ENCODE peak calls at places on chromosomes 7 and 10, in four cellular contexts. C is H9, D is mesendoderm, J is H1. V is an unnamed sample.

GRCh38 chr7:28708458-28708951 is 249.6 kb downstream of the TRIL start:
- DNase-seq in D (peak), J (no peak), C (no peak), V (no peak)

GRCh38 chr10:125164421-125164820 is 4.1 kb upstream of the CTBP2 start:
- DNase-seq in C (no peak), D (no peak), J (no peak), V (no peak)

GRCh38 chr7:21338728-21339164 is 89.1 kb upstream of the SP4 start:
- DNase-seq in J (no peak), D (no peak), C (no peak), V (no peak)

GRCh38 chr7:117014673-117015133 is 61.4 kb downstream of the ST7 start:
- DNase-seq in J (no peak), D (peak), C (no peak), V (peak)

GRCh38 chr7:158252837-158253669 is 334.6 kb downstream of the PTPRN2 start:
- DNase-seq in D (no peak), C (peak), J (no peak), V (no peak)

GRCh38 chr10:79140083-79140793 is 71.5 kb downstream of the ZMIZ1 start:
- DNase-seq in C (no peak), J (no peak), D (no peak), V (no peak)

GRCh38 chr10:58453098-58453497 is 59.6 kb upstream of the BICC1 start:
- DNase-seq in C (no peak), J (no peak), D (no peak), V (no peak)

GRCh38 chr10:72140174-72140573 is 51.8 kb upstream of the SPOCK2 start:
- DNase-seq in D (no peak), C (no peak), J (no peak), V (no peak)

GRCh38 chr10:11489591-11489990 is 121.9 kb downstream of the USP6NL start:
- DNase-seq in D (no peak), J (no peak), C (no peak), V (no peak)

GRCh38 chr7:70673833-70674232 is 458.1 kb upstream of the GALNT17 start:
- DNase-seq in D (peak), C (no peak), J (no peak), V (no peak)

GRCh38 chr7:153084283-153084682 is 324.7 kb downstream of the ACTR3B start:
- DNase-seq in J (no peak), C (no peak), D (no peak), V (no peak)

DNA sequence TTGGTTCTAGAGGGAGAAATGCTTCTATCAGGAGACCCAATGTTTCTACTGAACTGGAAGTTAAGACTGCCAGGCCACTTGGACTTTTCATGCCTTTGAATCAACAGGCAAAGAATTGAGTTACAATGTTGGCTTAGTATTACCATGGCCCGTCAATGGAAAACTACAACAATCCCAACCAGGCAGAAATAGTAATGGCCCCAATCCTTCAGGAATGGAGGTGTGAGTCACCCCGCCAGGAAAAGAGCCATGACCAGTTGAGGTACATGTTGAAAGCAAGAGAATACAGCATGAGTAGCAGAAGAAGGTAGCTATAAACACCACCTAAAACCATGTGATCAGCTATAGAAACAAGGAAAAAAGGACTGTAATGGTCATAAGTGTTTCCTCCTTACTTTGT is 101.9 kb downstream of the DGKB start:
- DNase-seq in D (no peak), C (no peak), J (no peak), V (no peak)
- H4K5ac ChIP-seq in D (no peak), C (no peak), J (no peak), V (no peak)

GRCh38 chr10:85642082-85642420 is 724.5 kb downstream of the GRID1 start:
- DNase-seq in C (no peak), J (no peak), D (no peak), V (no peak)
- H2BK5ac ChIP-seq in C (no peak), J (no peak), D (no peak), V (no peak)

GRCh38 chr10:107548301-107548700 is 383.8 kb upstream of the SORCS1 start:
- DNase-seq in J (no peak), D (peak), C (peak), V (no peak)
- H4K5ac ChIP-seq in J (no peak), D (no peak), C (no peak), V (no peak)

GRCh38 chr7:3000566-3000965 is 43.1 kb downstream of the CARD11 start:
- DNase-seq in J (no peak), D (no peak), C (no peak), V (no peak)

GRCh38 chr7:3005257-3005656 is 38.4 kb downstream of the CARD11 start:
- DNase-seq in D (no peak), J (no peak), C (no peak), V (no peak)

GRCh38 chr7:3003936-3004335 is 39.7 kb downstream of the CARD11 start:
- DNase-seq in J (no peak), D (no peak), C (no peak), V (no peak)

GRCh38 chr7:2999078-2999500 is 44.6 kb downstream of the CARD11 start:
- DNase-seq in C (no peak), D (no peak), J (no peak), V (no peak)

GRCh38 chr7:3002631-3003030 is 41.0 kb downstream of the CARD11 start:
- DNase-seq in C (no peak), D (no peak), J (no peak), V (no peak)
- H2BK5ac ChIP-seq in C (no peak), D (no peak), J (no peak), V (no peak)

GRCh38 chr10:2362331-2362730 is 625.0 kb upstream of the ADARB2 start:
- DNase-seq in J (no peak), D (no peak), C (no peak), V (no peak)

GRCh38 chr10:2356670-2357069 is 619.3 kb upstream of the ADARB2 start:
- DNase-seq in C (no peak), J (no peak), D (no peak), V (no peak)

GRCh38 chr10:2358586-2358985 is 621.3 kb upstream of the ADARB2 start:
- DNase-seq in C (no peak), D (no peak), J (no peak), V (no peak)
- H4K5ac ChIP-seq in C (no peak), D (no peak), J (no peak), V (no peak)

DNA sequence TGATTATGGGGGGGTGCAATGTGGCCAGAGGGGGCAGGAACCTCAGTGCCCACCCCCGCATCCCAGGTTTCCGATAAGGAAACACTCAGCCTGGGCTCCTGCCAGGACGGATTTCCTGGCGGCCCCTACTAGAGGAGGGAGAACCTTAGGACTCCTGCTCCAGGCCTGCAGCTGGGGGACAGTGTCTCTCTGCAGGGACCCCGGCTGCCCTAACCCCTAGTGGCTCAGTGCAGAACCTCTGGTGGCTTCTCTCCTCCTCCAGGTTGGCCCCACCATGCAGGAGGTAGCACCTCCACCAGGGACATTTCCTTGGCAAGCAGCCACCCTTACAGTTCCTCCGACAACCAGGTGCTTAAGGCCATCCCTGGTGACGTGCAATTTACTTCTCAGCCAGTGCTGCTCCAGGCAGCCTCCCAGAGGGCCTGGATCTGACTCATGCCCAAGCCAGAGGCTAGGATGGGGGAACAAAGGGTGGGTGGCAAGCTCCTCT is 31.9 kb downstream of the SH2B2 start:
- DNase-seq in D (peak), J (no peak), C (no peak), V (peak)
- H2BK5ac ChIP-seq in D (no peak), J (no peak), C (no peak), V (no peak)

DNA sequence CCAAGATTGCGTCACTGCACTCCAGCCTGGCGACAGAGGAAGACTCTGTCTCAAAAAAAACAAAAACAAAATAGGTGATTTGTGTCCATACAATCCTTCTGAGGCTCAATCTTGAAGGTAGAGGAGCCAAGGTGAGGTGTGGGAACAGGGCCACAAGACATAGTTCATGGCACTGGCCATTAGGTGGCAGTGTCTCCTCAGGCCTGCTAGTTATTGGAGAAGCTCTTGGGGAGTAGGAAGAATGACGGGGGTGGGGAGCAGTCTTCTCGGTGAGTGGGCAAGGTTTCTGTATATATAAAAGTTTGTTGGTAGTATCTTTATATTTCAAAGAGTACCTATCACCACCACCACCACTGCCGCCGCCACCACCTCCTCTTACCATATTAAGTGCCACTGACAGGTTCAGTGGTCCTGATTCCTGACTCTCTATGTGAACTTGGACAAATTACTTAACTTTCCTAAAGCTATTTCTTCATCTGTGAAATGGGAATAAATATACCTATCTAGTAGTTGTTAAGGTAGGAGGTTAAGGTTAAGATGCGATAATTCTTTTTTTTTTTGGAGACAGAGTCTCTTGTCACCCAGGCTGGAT is 24.0 kb downstream of the CCSER2 start:
- DNase-seq in C (peak), J (no peak), D (peak), V (peak)
- H4K5ac ChIP-seq in C (no peak), J (no peak), D (no peak), V (no peak)

V was measured in IMR-90.